ENCODE peak calls at places on chromosomes 4 and X, in six cellular contexts. W is PC-3, L is HCT116, S is SK-N-SH, Y is MM.1S, U is GM23248. B is an unnamed sample.

GRCh38 chr4:123096038-123096437 is 173.6 kb upstream of the NUDT6 start:
- DNase-seq in L (peak; percentile 18), Y (no peak), S (no peak), U (no peak), W (peak; percentile 57), B (peak; percentile 70)

GRCh38 chr4:145945431-145946155 is 7.0 kb upstream of the ZNF827 start:
- DNase-seq in L (no peak), Y (no peak), W (peak; percentile 60), S (no peak), U (no peak), B (no peak)

GRCh38 chr4:32775049-32775448 is 2054.9 kb downstream of the PCDH7 start:
- DNase-seq in W (peak; percentile 69), Y (no peak), U (no peak), L (peak; percentile 69), S (peak; percentile 1), B (peak; percentile 57)

GRCh38 chr4:35300996-35301774 is 943.1 kb downstream of the ARAP2 start:
- DNase-seq in Y (no peak), U (no peak), S (no peak), W (no peak), L (no peak), B (peak; percentile 89)

GRCh38 chrX:14039344-14039743 is 9.7 kb upstream of the GEMIN8 start:
- DNase-seq in U (peak; percentile 39), L (no peak), Y (peak; percentile 45), S (peak; percentile 49), W (peak; percentile 76), B (peak; percentile 57)

GRCh38 chrX:118370921-118371624 is 25.2 kb downstream of the WDR44 start:
- DNase-seq in Y (no peak), W (no peak), L (no peak), U (peak; percentile 78), S (no peak), B (no peak)

GRCh38 chrX:49956313-49956712 is 33.9 kb downstream of the CLCN5 start:
- DNase-seq in L (no peak), U (no peak), S (no peak), W (no peak), Y (no peak), B (no peak)

GRCh38 chr4:2105559-2105958 is 46.4 kb downstream of the NAT8L start:
- DNase-seq in Y (no peak), U (peak; percentile 47), L (no peak), W (peak; percentile 30), S (no peak), B (no peak)

GRCh38 chr4:52915131-52915645 is 53.1 kb downstream of the RASL11B start:
- DNase-seq in W (no peak), Y (no peak), U (peak; percentile 57), S (no peak), L (no peak), B (no peak)

GRCh38 chrX:19577181-19577810 is 62.0 kb upstream of the MAP3K15 start:
- DNase-seq in L (no peak), S (no peak), Y (no peak), U (peak; percentile 36), W (no peak), B (no peak)

GRCh38 chrX:136162827-136163427 is 15.6 kb downstream of the FHL1 start:
- DNase-seq in L (peak; percentile 23), U (peak; percentile 73), W (peak; percentile 82), Y (peak; percentile 74), S (peak; percentile 43), B (peak; percentile 64)

GRCh38 chr4:186621959-186622553 is 66.7 kb upstream of the MTNR1A start:
- DNase-seq in S (no peak), W (no peak), Y (no peak), L (no peak), U (peak; percentile 93), B (no peak)

GRCh38 chr4:183326853-183327252 is 4.6 kb upstream of the CLDN24 start:
- DNase-seq in L (no peak), W (peak; percentile 76), U (peak; percentile 56), S (no peak), Y (no peak), B (no peak)

GRCh38 chr4:28287837-28288236 is 1427.2 kb downstream of the STIM2 start:
- DNase-seq in W (peak; percentile 91), S (no peak), Y (no peak), L (no peak), U (peak; percentile 97), B (no peak)

GRCh38 chr4:71361476-71361875 is 22.7 kb downstream of the SLC4A4 start:
- DNase-seq in S (no peak), W (no peak), U (no peak), L (no peak), Y (no peak), B (no peak)

GRCh38 chrX:45771560-45772340 is 571.1 kb upstream of the DIPK2B start:
- DNase-seq in S (no peak), L (no peak), U (peak; percentile 83), Y (peak; percentile 64), W (peak; percentile 64), B (no peak)

GRCh38 chrX:16739574-16739973 is 20.2 kb downstream of the SYAP1 start:
- DNase-seq in L (no peak), S (no peak), Y (no peak), W (peak; percentile 42), U (peak; percentile 55), B (peak; percentile 66)

GRCh38 chr4:30616943-30617646 is 103.1 kb upstream of the PCDH7 start:
- DNase-seq in L (no peak), S (no peak), W (no peak), Y (no peak), U (no peak), B (no peak)

GRCh38 chrX:83077606-83078005 is 430.5 kb upstream of the POU3F4 start:
- DNase-seq in S (no peak), Y (peak; percentile 12), U (no peak), L (no peak), W (no peak), B (no peak)

GRCh38 chrX:72269671-72270251 is 7.3 kb downstream of the RPS4X start:
- DNase-seq in Y (no peak), U (peak; percentile 59), W (peak; percentile 61), S (no peak), L (no peak), B (no peak)

GRCh38 chr4:104735174-104735573 is 240.5 kb upstream of the CXXC4 start:
- DNase-seq in S (no peak), U (no peak), L (no peak), W (no peak), Y (no peak), B (no peak)

GRCh38 chr4:142120921-142121320 is 484.5 kb downstream of the IL15 start:
- DNase-seq in S (no peak), U (no peak), W (no peak), L (no peak), Y (no peak), B (no peak)

GRCh38 chrX:30874851-30875250 is 14.2 kb downstream of the TAB3 start:
- DNase-seq in L (no peak), S (no peak), U (peak; percentile 2), W (no peak), Y (no peak), B (no peak)

GRCh38 chr4:146959692-146960091 is 14.0 kb upstream of the TTC29 start:
- DNase-seq in U (peak; percentile 31), W (peak; percentile 17), Y (no peak), L (no peak), S (no peak), B (no peak)

GRCh38 chr4:54233128-54233696 is 4.1 kb downstream of the PDGFRA start:
- DNase-seq in S (peak; percentile 91), W (peak; percentile 93), L (peak; percentile 40), Y (peak; percentile 80), U (peak; percentile 95), B (peak; percentile 95)

GRCh38 chr4:83282049-83282535 is 2.5 kb downstream of the COQ2 start:
- DNase-seq in W (peak; percentile 74), L (peak; percentile 58), U (peak; percentile 63), S (peak; percentile 44), Y (peak; percentile 78), B (peak; percentile 41)

GRCh38 chrX:131633285-131633917 is 89.5 kb downstream of the OR13H1 start:
- DNase-seq in L (peak; percentile 29), U (peak; percentile 64), Y (peak; percentile 58), S (peak; percentile 51), W (peak; percentile 68), B (peak; percentile 82)

GRCh38 chr4:78720151-78720726 is 55.9 kb upstream of the BMP2K start:
- DNase-seq in L (no peak), S (no peak), Y (no peak), U (no peak), W (no peak), B (no peak)

GRCh38 chr4:78721739-78722138 is 54.4 kb upstream of the BMP2K start:
- DNase-seq in L (no peak), S (no peak), Y (no peak), W (no peak), U (no peak), B (no peak)

GRCh38 chr4:78722320-78722719 is 53.8 kb upstream of the BMP2K start:
- DNase-seq in Y (no peak), W (no peak), L (no peak), U (no peak), S (no peak), B (no peak)

GRCh38 chr4:78720994-78721677 is 55.0 kb upstream of the BMP2K start:
- DNase-seq in Y (peak; percentile 81), S (no peak), L (no peak), W (no peak), U (no peak), B (no peak)

DNA sequence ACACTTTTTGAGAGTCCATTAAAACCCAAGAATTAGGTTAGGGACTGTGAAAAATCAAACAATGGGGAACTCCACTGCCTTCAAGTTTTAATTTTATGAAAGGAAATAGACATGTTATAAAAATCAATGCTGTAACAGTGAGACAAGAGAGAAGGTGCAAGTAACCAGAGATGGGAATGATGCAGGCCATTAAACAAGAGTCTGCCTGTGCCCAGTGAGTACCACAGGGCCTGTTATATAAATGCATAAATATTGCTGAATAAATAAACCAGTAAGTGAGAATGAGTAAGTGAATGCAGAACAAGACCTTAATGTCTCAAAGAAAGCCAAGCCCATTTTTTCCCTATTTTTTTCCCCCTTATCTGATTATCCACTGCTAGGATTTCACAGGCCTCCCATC is 53.3 kb upstream of the BMP2K start:
- DNase-seq in Y (no peak), W (no peak), U (no peak), L (no peak), S (no peak), B (no peak)
- H3K4me3 ChIP-seq in Y (no peak overlapping the region), W (no peak overlapping the region), U (no peak overlapping the region), L (no peak overlapping the region), S (no peak overlapping the region), B (no peak overlapping the region)

GRCh38 chr4:124631760-124632159 is 80.8 kb downstream of the ANKRD50 start:
- DNase-seq in S (no peak), W (peak; percentile 96), U (peak; percentile 98), L (peak; percentile 96), Y (peak; percentile 86), B (no peak)
- TF ChIP-seq EZH2phosphoT487 in S (no peak), W (no peak), U (no peak), L (no peak), Y (no peak), B (no peak)

DNA sequence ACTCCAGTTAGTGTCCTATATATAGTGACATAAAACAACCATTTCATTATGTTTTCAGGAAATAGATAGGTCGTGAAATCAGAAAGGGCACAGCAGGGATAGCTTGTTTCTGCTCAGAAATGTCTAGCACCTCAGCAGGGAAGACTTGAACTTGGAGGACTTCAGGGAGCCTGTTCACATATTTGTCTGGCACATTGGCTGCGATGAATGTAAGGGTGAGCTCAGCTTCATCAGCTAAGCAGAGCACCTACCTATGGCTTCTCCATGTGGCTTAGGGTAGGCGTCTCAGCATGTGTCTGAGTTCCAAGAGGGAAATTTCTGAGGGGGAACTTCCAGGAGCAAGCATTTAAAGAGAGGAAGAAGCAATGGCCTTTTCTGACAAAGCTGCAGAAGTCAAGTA is 126.2 kb downstream of the PCDH10 start:
- DNase-seq in Y (no peak), S (no peak), W (no peak), U (no peak), L (no peak), B (no peak)
- H3K9ac ChIP-seq in Y (no peak overlapping the region), S (no peak overlapping the region), W (no peak overlapping the region), U (no peak overlapping the region), L (no peak overlapping the region), B (no peak overlapping the region)

GRCh38 chr4:36325916-36326315 is 44.5 kb downstream of the DTHD1 start:
- DNase-seq in U (no peak), S (no peak), W (no peak), L (no peak), Y (no peak), B (no peak)
- H3K4me3 ChIP-seq in U (no peak overlapping the region), S (no peak overlapping the region), W (no peak overlapping the region), L (no peak overlapping the region), Y (no peak overlapping the region), B (no peak overlapping the region)

B was measured in neural progenitor cell.